ENCODE peak calls at places on chromosomes 4 and X, in eight cellular contexts. H is GM23338, V is stomach, M is spleen, G is suprapubic skin, S is Panc1, U is transverse colon, X is K562. K is an unnamed sample.

GRCh38 chr4:105215609-105216313 is 69.1 kb downstream of the TET2 start:
- DNase-seq in H (no peak), V (no peak), M (no peak), G (no peak), S (no peak), U (no peak), X (no peak), K (no peak)

GRCh38 chr4:29047341-29048041 is 1672.7 kb upstream of the PCDH7 start:
- DNase-seq in H (no peak), V (no peak), M (peak), G (no peak), S (no peak), U (no peak), X (no peak), K (no peak)

GRCh38 chrX:155967653-155968052 is 29.8 kb upstream of the IL9R start:
- DNase-seq in H (no peak), V (no peak), M (no peak), G (no peak), S (no peak), U (no peak), X (no peak), K (no peak)

GRCh38 chr4:138035781-138036258 is 206.3 kb downstream of the SLC7A11 start:
- DNase-seq in H (peak), V (no peak), M (no peak), G (no peak), S (no peak), U (no peak), X (peak), K (peak)

GRCh38 chr4:123102897-123103489 is 180.6 kb upstream of the NUDT6 start:
- DNase-seq in H (peak), V (no peak), M (no peak), G (no peak), S (no peak), U (no peak), X (peak), K (peak)

GRCh38 chrX:36908801-36909403 is 99.3 kb upstream of the FAM47C start:
- DNase-seq in H (peak), V (no peak), M (no peak), G (no peak), S (no peak), U (no peak), X (peak), K (peak)

GRCh38 chr4:105280338-105280809 is 133.7 kb downstream of the TET2 start:
- DNase-seq in H (no peak), V (no peak), M (no peak), G (no peak), S (no peak), U (no peak), X (no peak), K (no peak)

GRCh38 chr4:16075061-16075460 is 8.8 kb downstream of the PROM1 start:
- DNase-seq in H (no peak), V (no peak), M (no peak), G (no peak), S (no peak), U (no peak), X (no peak), K (no peak)

GRCh38 chr4:11467931-11468330 is 39.2 kb upstream of the HS3ST1 start:
- DNase-seq in H (no peak), V (no peak), M (no peak), G (no peak), S (no peak), U (no peak), X (no peak), K (no peak)

GRCh38 chrX:1393871-1394615 is 2.1 kb upstream of the SLC25A6 start:
- DNase-seq in H (no peak), V (peak), M (peak), G (no peak), S (no peak), U (no peak), X (no peak), K (no peak)

GRCh38 chr4:143654571-143654970 is 45.9 kb downstream of the FREM3 start:
- DNase-seq in H (no peak), V (no peak), M (no peak), G (no peak), S (no peak), U (no peak), X (no peak), K (no peak)

GRCh38 chr4:1447676-1448588 is 41.7 kb upstream of the NKX1-1 start:
- DNase-seq in H (no peak), V (peak), M (no peak), G (no peak), S (no peak), U (no peak), X (no peak), K (no peak)

GRCh38 chr4:139901516-139902327 is 236.1 kb downstream of the MGST2 start:
- DNase-seq in H (no peak), V (no peak), M (no peak), G (no peak), S (no peak), U (no peak), X (no peak), K (no peak)

GRCh38 chrX:25020391-25021131 is 4.8 kb upstream of the ARX start:
- DNase-seq in H (peak), V (no peak), M (no peak), G (no peak), S (no peak), U (no peak), X (peak), K (no peak)

GRCh38 chr4:168744021-168744420 is 247.2 kb downstream of the PALLD start:
- DNase-seq in H (no peak), V (no peak), M (no peak), G (no peak), S (no peak), U (no peak), X (no peak), K (no peak)

GRCh38 chrX:120769576-120770341 is 105.9 kb downstream of the CT47B1 start:
- DNase-seq in H (peak), V (no peak), M (no peak), G (no peak), S (peak), U (no peak), X (no peak), K (peak)

GRCh38 chr4:107391630-107392028 is 328.4 kb downstream of the PAPSS1 start:
- DNase-seq in H (no peak), V (no peak), M (no peak), G (no peak), S (no peak), U (no peak), X (no peak), K (no peak)

GRCh38 chr4:40241936-40242590 is 45.2 kb downstream of the RHOH start:
- DNase-seq in H (no peak), V (no peak), M (no peak), G (no peak), S (no peak), U (no peak), X (no peak), K (no peak)

GRCh38 chr4:139419388-139419914 is 34.5 kb upstream of the RAB33B start:
- DNase-seq in H (no peak), V (no peak), M (no peak), G (no peak), S (no peak), U (peak), X (no peak), K (no peak)

GRCh38 chr4:32425243-32425642 is 1705.1 kb downstream of the PCDH7 start:
- DNase-seq in H (no peak), V (no peak), M (no peak), G (no peak), S (no peak), U (no peak), X (no peak), K (no peak)

GRCh38 chr4:177728361-177729152 is 286.3 kb upstream of the AGA start:
- DNase-seq in H (peak), V (no peak), M (no peak), G (no peak), S (no peak), U (peak), X (no peak), K (peak)

GRCh38 chr4:180281726-180282125 is 1961.5 kb upstream of the TENM3 start:
- DNase-seq in H (no peak), V (no peak), M (no peak), G (no peak), S (no peak), U (no peak), X (no peak), K (no peak)

GRCh38 chr4:11483076-11483475 is 54.4 kb upstream of the HS3ST1 start:
- DNase-seq in H (no peak), V (no peak), M (no peak), G (no peak), S (no peak), U (no peak), X (no peak), K (no peak)

GRCh38 chr4:87916636-87917035 is 58.9 kb upstream of the SPP1 start:
- DNase-seq in H (no peak), V (no peak), M (no peak), G (no peak), S (no peak), U (no peak), X (no peak), K (no peak)

DNA sequence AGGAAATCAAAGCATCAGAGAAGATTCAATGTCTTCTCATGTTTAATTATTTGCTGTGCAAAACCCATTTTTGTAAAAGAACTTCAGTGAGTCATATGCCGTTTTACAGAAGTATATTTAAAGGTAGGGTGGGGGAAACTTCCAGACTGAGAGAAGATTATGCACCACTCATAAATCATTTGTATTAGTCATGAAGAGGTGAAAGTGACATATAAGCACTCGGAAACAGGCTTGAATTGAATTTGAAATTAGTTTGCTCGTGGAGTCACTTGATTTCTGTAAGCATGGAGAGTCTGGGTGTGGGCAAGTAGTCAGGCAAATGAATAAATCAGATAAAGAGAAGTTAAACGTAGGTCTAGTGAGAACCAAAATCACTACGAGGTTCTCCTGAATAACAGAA is 335.1 kb downstream of the ANK2 start:
- DNase-seq in H (no peak), V (no peak), M (no peak), G (no peak), S (no peak), U (no peak), X (no peak), K (peak)
- TF ChIP-seq POLR2AphosphoS5 in H (no peak), V (no peak), M (no peak), G (no peak), S (no peak), U (no peak), X (no peak), K (no peak)

GRCh38 chrX:65673857-65674350 is 6.5 kb downstream of the MSN start:
- DNase-seq in H (no peak), V (no peak), M (no peak), G (no peak), S (no peak), U (no peak), X (no peak), K (no peak)

GRCh38 chrX:65681810-65682209 is 14.4 kb downstream of the MSN start:
- DNase-seq in H (no peak), V (no peak), M (no peak), G (no peak), S (no peak), U (no peak), X (no peak), K (no peak)

GRCh38 chrX:65679071-65679540 is 11.7 kb downstream of the MSN start:
- DNase-seq in H (no peak), V (no peak), M (no peak), G (no peak), S (peak), U (no peak), X (no peak), K (no peak)

GRCh38 chrX:65674351-65674893 is 7.0 kb downstream of the MSN start:
- DNase-seq in H (no peak), V (no peak), M (no peak), G (no peak), S (no peak), U (no peak), X (no peak), K (no peak)

DNA sequence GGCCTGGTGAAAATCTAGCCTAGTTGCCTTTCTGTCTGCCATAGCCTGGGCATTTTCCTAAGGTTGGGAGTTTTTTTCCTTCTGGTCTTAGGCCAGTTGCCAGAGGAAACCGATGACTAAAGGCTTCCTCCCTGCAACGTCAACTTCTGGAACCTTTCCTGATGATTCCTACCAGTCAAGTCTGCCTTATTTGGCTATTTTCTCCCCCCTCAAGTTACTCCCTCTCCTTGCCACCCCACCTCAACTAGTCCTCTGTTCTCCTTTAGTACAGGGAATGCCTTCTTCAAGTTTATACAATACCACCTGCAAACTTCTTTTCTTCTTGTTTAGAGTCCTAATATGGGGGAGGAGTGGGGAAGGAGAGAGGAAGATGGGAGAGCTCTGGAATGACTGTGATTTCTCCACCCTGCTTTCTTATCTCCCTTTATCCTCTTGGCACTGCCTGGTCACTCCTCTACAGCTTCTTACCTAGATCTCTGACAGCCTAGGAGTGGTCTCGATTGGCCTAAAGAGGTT is 10.6 kb downstream of the MSN start:
- DNase-seq in H (no peak), V (no peak), M (no peak), G (no peak), S (peak), U (no peak), X (no peak), K (peak)
- TF ChIP-seq POLR2AphosphoS5 in H (no peak), V (no peak), M (no peak), G (no peak), S (no peak), U (peak), X (no peak), K (no peak)

GRCh38 chrX:152941328-152942111 is 43.7 kb downstream of the ZNF185 start:
- DNase-seq in H (peak), V (peak), M (peak), G (peak), S (peak), U (peak), X (peak), K (peak)
- TF ChIP-seq POLR2AphosphoS5 in H (peak), V (peak), M (peak), G (peak), S (peak), U (no peak), X (no peak), K (peak)

DNA sequence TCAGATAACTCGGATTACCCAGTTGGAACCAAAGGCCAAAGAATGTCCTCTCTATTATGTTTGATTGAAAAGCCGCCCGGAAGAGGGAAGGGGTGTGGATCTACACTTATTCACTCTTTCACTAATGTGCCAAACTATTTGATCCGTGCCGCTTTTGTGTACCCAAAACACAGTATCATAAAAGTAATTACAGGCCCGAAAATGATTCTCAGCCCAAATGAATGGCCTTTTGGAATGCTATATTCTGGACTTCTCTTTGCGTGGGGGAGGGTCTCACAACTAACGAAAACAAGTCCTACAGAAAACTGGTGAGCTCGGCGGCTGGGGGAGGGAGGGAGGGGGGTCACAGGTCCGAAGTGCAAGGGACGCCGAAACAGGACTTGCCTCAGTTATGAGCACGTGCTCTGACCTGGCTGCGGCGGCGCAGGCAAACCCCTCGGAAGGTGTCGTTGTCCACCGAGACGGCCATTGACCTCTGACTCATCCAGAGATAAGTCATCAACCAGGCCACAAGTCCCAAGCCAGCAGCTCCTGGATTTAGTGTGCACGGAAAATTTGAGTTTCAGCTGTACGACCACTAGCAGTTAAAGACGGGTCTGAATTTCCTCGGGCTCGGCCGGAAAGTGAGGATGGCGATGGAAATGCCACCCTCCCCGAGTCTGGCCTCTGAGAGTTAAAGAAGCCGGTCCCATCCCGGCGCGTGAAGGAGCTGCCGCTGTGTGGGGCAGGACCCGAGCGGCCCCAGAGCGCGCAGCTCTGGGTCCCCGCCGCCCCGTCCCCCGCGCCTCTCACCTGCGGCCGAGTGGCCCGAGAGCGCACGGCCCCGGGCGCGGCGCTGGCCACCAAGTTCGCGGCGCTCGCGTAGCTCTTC is 721 bp downstream of the SH3D19 start:
- DNase-seq in H (peak), V (peak), M (no peak), G (no peak), S (peak), U (peak), X (peak), K (peak)
- TF ChIP-seq POLR2AphosphoS5 in H (peak), V (peak), M (no peak), G (no peak), S (no peak), U (peak), X (no peak), K (peak)

DNA sequence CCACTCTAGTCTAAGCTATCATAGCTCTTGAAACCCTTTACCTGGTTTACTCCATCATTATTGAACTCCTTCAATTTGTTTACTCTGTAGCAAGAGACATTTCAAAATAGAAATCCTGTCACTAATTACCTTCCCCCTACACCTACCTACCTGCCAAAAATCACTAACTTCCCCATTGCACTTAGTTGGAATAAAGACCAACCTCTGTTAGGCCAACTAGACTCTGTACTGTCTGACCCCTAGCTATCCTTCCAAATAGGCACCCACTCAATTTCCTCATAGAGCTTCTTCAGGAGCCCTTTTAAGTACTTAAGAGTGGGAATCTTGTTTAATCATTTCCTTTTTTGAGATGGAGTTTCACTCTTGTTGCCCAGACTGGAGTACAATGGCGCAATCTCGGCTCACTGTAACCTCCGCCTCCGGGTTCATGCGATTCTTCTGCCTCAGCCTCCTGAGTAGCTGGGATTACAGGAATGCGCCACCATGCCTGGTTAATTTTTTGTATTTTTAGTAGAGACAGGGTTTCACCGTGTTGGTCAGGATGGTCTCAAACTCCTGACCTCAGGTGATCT is 8.9 kb upstream of the CDKL2 start:
- DNase-seq in H (no peak), V (no peak), M (no peak), G (no peak), S (no peak), U (no peak), X (no peak), K (no peak)
- TF ChIP-seq POLR2AphosphoS5 in H (peak), V (no peak), M (no peak), G (no peak), S (no peak), U (no peak), X (no peak), K (no peak)

GRCh38 chr4:53321151-53321987 is 44.5 kb downstream of the SCFD2 start:
- DNase-seq in H (peak), V (no peak), M (no peak), G (no peak), S (peak), U (no peak), X (no peak), K (peak)
- TF ChIP-seq POLR2AphosphoS5 in H (no peak), V (peak), M (no peak), G (no peak), S (no peak), U (no peak), X (no peak), K (no peak)

GRCh38 chrX:41084360-41085104 is 713 bp upstream of the USP9X start:
- DNase-seq in H (peak), V (peak), M (peak), G (peak), S (peak), U (peak), X (peak), K (peak)
- TF ChIP-seq POLR2AphosphoS5 in H (peak), V (peak), M (peak), G (peak), S (no peak), U (peak), X (peak), K (peak)

GRCh38 chrX:12972239-12972638 is 2.7 kb upstream of the TMSB4X start:
- DNase-seq in H (no peak), V (no peak), M (no peak), G (no peak), S (no peak), U (no peak), X (no peak), K (no peak)

GRCh38 chrX:12972867-12973560 is 1.9 kb upstream of the TMSB4X start:
- DNase-seq in H (no peak), V (no peak), M (no peak), G (no peak), S (no peak), U (no peak), X (no peak), K (no peak)

GRCh38 chrX:12967711-12968465 is 7.0 kb upstream of the TMSB4X start:
- DNase-seq in H (no peak), V (no peak), M (peak), G (no peak), S (no peak), U (no peak), X (no peak), K (no peak)

GRCh38 chrX:12971282-12972003 is 3.5 kb upstream of the TMSB4X start:
- DNase-seq in H (no peak), V (peak), M (peak), G (no peak), S (no peak), U (no peak), X (no peak), K (no peak)

GRCh38 chrX:12970691-12971202 is 4.2 kb upstream of the TMSB4X start:
- DNase-seq in H (peak), V (no peak), M (peak), G (no peak), S (no peak), U (no peak), X (no peak), K (no peak)
- TF ChIP-seq POLR2AphosphoS5 in H (no peak), V (peak), M (no peak), G (no peak), S (no peak), U (peak), X (no peak), K (no peak)

K was measured in HCT116.